ENCODE peak calls at places on chromosomes 3 and 15, in ten cellular contexts. Q is fibroblast of mammary gland; Y is posterior cingulate gyrus; F is prostate gland; A is stimulated activated CD4-positive, alpha-beta T cell treated with anti-CD3 and anti-CD28 coated beads, TNF-alpha, amount 100 ng/mL, for 1 hour; W is ureter; I is bronchial epithelial cell; O is H54; B is GM12892; M is COR-L47. S is an unnamed sample.

GRCh38 chr15:44275431-44275830 is 13.1 kb upstream of the GOLM2 start:
- DNase-seq in I (no peak), A (no peak), B (no peak), Q (no peak), W (no peak), Y (no peak), F (no peak), O (no peak), M (no peak), S (no peak)

GRCh38 chr3:167066977-167067843 is 312.9 kb downstream of the ZBBX start:
- DNase-seq in Y (no peak), M (peak), A (no peak), I (no peak), Q (no peak), F (no peak), W (no peak), B (no peak), O (no peak), S (no peak)

GRCh38 chr3:180590396-180590795 is 11.6 kb upstream of the TTC14 start:
- DNase-seq in A (no peak), W (no peak), O (no peak), F (no peak), Y (no peak), M (no peak), Q (no peak), I (no peak), B (no peak), S (no peak)

GRCh38 chr3:170896781-170897180 is 11.7 kb downstream of the EIF5A2 start:
- DNase-seq in W (no peak), Y (no peak), F (no peak), M (no peak), O (no peak), Q (no peak), B (no peak), A (no peak), I (no peak), S (no peak)

GRCh38 chr3:192795021-192795420 is 67.7 kb upstream of the FGF12 start:
- DNase-seq in F (no peak), Q (no peak), M (no peak), B (no peak), A (no peak), O (no peak), Y (no peak), I (no peak), W (no peak), S (peak)

GRCh38 chr3:158522737-158523136 is 48.3 kb upstream of the MLF1 start:
- DNase-seq in F (no peak), W (no peak), O (no peak), A (no peak), Y (no peak), M (no peak), Q (peak), I (peak), B (no peak), S (peak)

GRCh38 chr3:39388741-39389248 is 5.6 kb downstream of the SLC25A38 start:
- DNase-seq in Y (no peak), Q (no peak), F (no peak), I (no peak), M (no peak), B (peak), O (no peak), A (no peak), W (no peak), S (no peak)

GRCh38 chr15:71691700-71692417 is 118.5 kb upstream of the NR2E3 start:
- DNase-seq in M (no peak), Q (peak), I (peak), A (no peak), B (no peak), W (no peak), O (no peak), F (peak), Y (no peak), S (peak)

GRCh38 chr3:126476166-126476975 is 680 bp upstream of the ZXDC start:
- DNase-seq in W (peak), A (no peak), B (no peak), M (peak), I (peak), Y (no peak), O (peak), Q (peak), F (peak), S (no peak)

GRCh38 chr3:190345027-190345821 is 23.0 kb upstream of the CLDN1 start:
- DNase-seq in W (no peak), Q (peak), A (no peak), Y (no peak), B (no peak), I (peak), O (no peak), M (no peak), F (peak), S (peak)

GRCh38 chr3:9402410-9403228 is 5.2 kb downstream of the SETD5 start:
- DNase-seq in Y (no peak), B (no peak), O (no peak), Q (peak), F (no peak), M (no peak), W (no peak), A (no peak), I (no peak), S (peak)

GRCh38 chr3:185851046-185851445 is 26.2 kb upstream of the IGF2BP2 start:
- DNase-seq in B (no peak), Y (no peak), A (no peak), Q (peak), F (no peak), M (no peak), O (no peak), I (peak), W (no peak), S (no peak)

GRCh38 chr3:129482721-129483120 is 42.7 kb downstream of the IFT122 start:
- DNase-seq in F (no peak), I (no peak), A (no peak), Q (no peak), W (no peak), M (no peak), B (no peak), O (no peak), Y (no peak), S (no peak)

GRCh38 chr3:78907367-78907766 is 860.4 kb downstream of the ROBO1 start:
- DNase-seq in I (no peak), Q (peak), F (no peak), B (no peak), M (no peak), O (no peak), Y (no peak), W (no peak), A (no peak), S (peak)

GRCh38 chr3:157113832-157114505 is 46.0 kb downstream of the CCNL1 start:
- DNase-seq in A (no peak), Y (no peak), M (no peak), B (no peak), O (no peak), F (no peak), W (no peak), I (no peak), Q (no peak), S (no peak)

GRCh38 chr15:98853593-98854420 is 153.8 kb downstream of the PGPEP1L start:
- DNase-seq in O (no peak), F (no peak), Q (peak), Y (no peak), I (peak), B (no peak), A (no peak), W (no peak), M (no peak), S (peak)